ENCODE peak calls at places on chromosomes 7 and 10, in nine cellular contexts. One of them, this sample, is unnamed.

GRCh38 chr10:77926566-77927342 is at the start of gene DLG5:
- DNase-seq in breast epithelium: peak; percentile 74
- DNase-seq in lower lobe of right lung: peak; percentile 74
- DNase-seq in fibroblast of lung: peak; percentile 61
- DNase-seq in fibroblast of the aortic adventitia: peak; percentile 55
- DNase-seq in MM.1S: peak; percentile 46
- DNase-seq in HL-60: no peak
- DNase-seq in cardiac muscle cell: peak; percentile 76
- DNase-seq in mucosa of descending colon: peak; percentile 75
- DNase-seq in this sample: peak; percentile 50

GRCh38 chr7:142939226-142939910 is at the start of gene LLCFC1:
- DNase-seq in breast epithelium: no peak
- DNase-seq in lower lobe of right lung: no peak
- DNase-seq in fibroblast of lung: no peak
- DNase-seq in fibroblast of the aortic adventitia: no peak
- DNase-seq in MM.1S: no peak
- DNase-seq in HL-60: no peak
- DNase-seq in cardiac muscle cell: no peak
- DNase-seq in mucosa of descending colon: peak; percentile 7
- DNase-seq in this sample: no peak

GRCh38 chr7:151039850-151040548 is 8.3 kb upstream of the ASIC3 start:
- DNase-seq in breast epithelium: no peak
- DNase-seq in lower lobe of right lung: no peak
- DNase-seq in fibroblast of lung: no peak
- DNase-seq in fibroblast of the aortic adventitia: no peak
- DNase-seq in MM.1S: no peak
- DNase-seq in HL-60: no peak
- DNase-seq in cardiac muscle cell: no peak
- DNase-seq in mucosa of descending colon: no peak
- DNase-seq in this sample: no peak

GRCh38 chr7:152674860-152675760 is 831 bp downstream of the XRCC2 start:
- DNase-seq in breast epithelium: no peak
- DNase-seq in lower lobe of right lung: no peak
- DNase-seq in fibroblast of lung: peak; percentile 67
- DNase-seq in fibroblast of the aortic adventitia: peak; percentile 9
- DNase-seq in MM.1S: peak; percentile 53
- DNase-seq in HL-60: no peak
- DNase-seq in cardiac muscle cell: peak; percentile 66
- DNase-seq in mucosa of descending colon: peak; percentile 4
- DNase-seq in this sample: no peak

GRCh38 chr10:120217736-120218135 is 239.3 kb upstream of the PLPP4 start:
- DNase-seq in breast epithelium: no peak
- DNase-seq in lower lobe of right lung: no peak
- DNase-seq in fibroblast of lung: no peak
- DNase-seq in fibroblast of the aortic adventitia: no peak
- DNase-seq in MM.1S: no peak
- DNase-seq in HL-60: no peak
- DNase-seq in cardiac muscle cell: no peak
- DNase-seq in mucosa of descending colon: no peak
- DNase-seq in this sample: no peak

GRCh38 chr7:129774871-129775694 is 163.6 kb downstream of the NRF1 start:
- DNase-seq in breast epithelium: no peak
- DNase-seq in lower lobe of right lung: no peak
- DNase-seq in fibroblast of lung: no peak
- DNase-seq in fibroblast of the aortic adventitia: no peak
- DNase-seq in MM.1S: no peak
- DNase-seq in HL-60: no peak
- DNase-seq in cardiac muscle cell: no peak
- DNase-seq in mucosa of descending colon: no peak
- DNase-seq in this sample: no peak

GRCh38 chr7:2903686-2904162 is 59.6 kb upstream of the GNA12 start:
- DNase-seq in breast epithelium: no peak
- DNase-seq in lower lobe of right lung: no peak
- DNase-seq in fibroblast of lung: no peak
- DNase-seq in fibroblast of the aortic adventitia: no peak
- DNase-seq in MM.1S: no peak
- DNase-seq in HL-60: no peak
- DNase-seq in cardiac muscle cell: peak; percentile 56
- DNase-seq in mucosa of descending colon: no peak
- DNase-seq in this sample: no peak

GRCh38 chr10:102802920-102803534 is 34.2 kb downstream of the CYP17A1 start:
- DNase-seq in breast epithelium: no peak
- DNase-seq in lower lobe of right lung: no peak
- DNase-seq in fibroblast of lung: peak; percentile 81
- DNase-seq in fibroblast of the aortic adventitia: peak; percentile 98
- DNase-seq in MM.1S: no peak
- DNase-seq in HL-60: no peak
- DNase-seq in cardiac muscle cell: peak; percentile 89
- DNase-seq in mucosa of descending colon: no peak
- DNase-seq in this sample: no peak

GRCh38 chr10:114771749-114772148 is 49.8 kb upstream of the FHIP2A start:
- DNase-seq in breast epithelium: no peak
- DNase-seq in lower lobe of right lung: no peak
- DNase-seq in fibroblast of lung: no peak
- DNase-seq in fibroblast of the aortic adventitia: no peak
- DNase-seq in MM.1S: no peak
- DNase-seq in HL-60: no peak
- DNase-seq in cardiac muscle cell: no peak
- DNase-seq in mucosa of descending colon: no peak
- DNase-seq in this sample: no peak

GRCh38 chr7:158187055-158187770 is 400.4 kb downstream of the PTPRN2 start:
- DNase-seq in breast epithelium: no peak
- DNase-seq in lower lobe of right lung: no peak
- DNase-seq in fibroblast of lung: no peak
- DNase-seq in fibroblast of the aortic adventitia: no peak
- DNase-seq in MM.1S: no peak
- DNase-seq in HL-60: no peak
- DNase-seq in cardiac muscle cell: no peak
- DNase-seq in mucosa of descending colon: no peak
- DNase-seq in this sample: no peak

GRCh38 chr10:19014034-19014433 is 34.6 kb upstream of the MALRD1 start:
- DNase-seq in breast epithelium: no peak
- DNase-seq in lower lobe of right lung: no peak
- DNase-seq in fibroblast of lung: peak; percentile 98
- DNase-seq in fibroblast of the aortic adventitia: peak; percentile 86
- DNase-seq in MM.1S: no peak
- DNase-seq in HL-60: no peak
- DNase-seq in cardiac muscle cell: peak; percentile 2
- DNase-seq in mucosa of descending colon: no peak
- DNase-seq in this sample: no peak

GRCh38 chr7:34263168-34263567 is 357.8 kb downstream of the BMPER start:
- DNase-seq in breast epithelium: no peak
- DNase-seq in lower lobe of right lung: no peak
- DNase-seq in fibroblast of lung: no peak
- DNase-seq in fibroblast of the aortic adventitia: no peak
- DNase-seq in MM.1S: no peak
- DNase-seq in HL-60: no peak
- DNase-seq in cardiac muscle cell: no peak
- DNase-seq in mucosa of descending colon: no peak
- DNase-seq in this sample: no peak

GRCh38 chr7:129341838-129342806 is 92.1 kb upstream of the STRIP2 start:
- DNase-seq in breast epithelium: no peak
- DNase-seq in lower lobe of right lung: no peak
- DNase-seq in fibroblast of lung: no peak
- DNase-seq in fibroblast of the aortic adventitia: no peak
- DNase-seq in MM.1S: no peak
- DNase-seq in HL-60: no peak
- DNase-seq in cardiac muscle cell: no peak
- DNase-seq in mucosa of descending colon: no peak
- DNase-seq in this sample: no peak

GRCh38 chr7:79984210-79984609 is 150.4 kb upstream of the GNAI1 start:
- DNase-seq in breast epithelium: no peak
- DNase-seq in lower lobe of right lung: no peak
- DNase-seq in fibroblast of lung: no peak
- DNase-seq in fibroblast of the aortic adventitia: peak; percentile 63
- DNase-seq in MM.1S: no peak
- DNase-seq in HL-60: no peak
- DNase-seq in cardiac muscle cell: no peak
- DNase-seq in mucosa of descending colon: no peak
- DNase-seq in this sample: no peak

GRCh38 chr10:69317175-69318086 is 39.1 kb downstream of the HK1 start:
- DNase-seq in breast epithelium: no peak
- DNase-seq in lower lobe of right lung: no peak
- DNase-seq in fibroblast of lung: no peak
- DNase-seq in fibroblast of the aortic adventitia: no peak
- DNase-seq in MM.1S: no peak
- DNase-seq in HL-60: no peak
- DNase-seq in cardiac muscle cell: no peak
- DNase-seq in mucosa of descending colon: peak; percentile 66
- DNase-seq in this sample: no peak

GRCh38 chr7:112449353-112449752 is 907 bp upstream of the IFRD1 start:
- DNase-seq in breast epithelium: no peak
- DNase-seq in lower lobe of right lung: no peak
- DNase-seq in fibroblast of lung: no peak
- DNase-seq in fibroblast of the aortic adventitia: peak; percentile 29
- DNase-seq in MM.1S: no peak
- DNase-seq in HL-60: no peak
- DNase-seq in cardiac muscle cell: no peak
- DNase-seq in mucosa of descending colon: peak; percentile 67
- DNase-seq in this sample: no peak

GRCh38 chr10:48251525-48252353 is 22.8 kb downstream of the FRMPD2 start:
- DNase-seq in breast epithelium: no peak
- DNase-seq in lower lobe of right lung: no peak
- DNase-seq in fibroblast of lung: no peak
- DNase-seq in fibroblast of the aortic adventitia: no peak
- DNase-seq in MM.1S: no peak
- DNase-seq in HL-60: no peak
- DNase-seq in cardiac muscle cell: no peak
- DNase-seq in mucosa of descending colon: peak; percentile 23
- DNase-seq in this sample: no peak

GRCh38 chr7:45092100-45092930 is 3.5 kb upstream of the NACAD start:
- DNase-seq in breast epithelium: no peak
- DNase-seq in lower lobe of right lung: no peak
- DNase-seq in fibroblast of lung: peak; percentile 8
- DNase-seq in fibroblast of the aortic adventitia: peak; percentile 38
- DNase-seq in MM.1S: no peak
- DNase-seq in HL-60: no peak
- DNase-seq in cardiac muscle cell: no peak
- DNase-seq in mucosa of descending colon: no peak
- DNase-seq in this sample: no peak

GRCh38 chr7:100398239-100398638 is 25.0 kb downstream of the PILRA start:
- DNase-seq in breast epithelium: no peak
- DNase-seq in lower lobe of right lung: no peak
- DNase-seq in fibroblast of lung: no peak
- DNase-seq in fibroblast of the aortic adventitia: no peak
- DNase-seq in MM.1S: no peak
- DNase-seq in HL-60: no peak
- DNase-seq in cardiac muscle cell: no peak
- DNase-seq in mucosa of descending colon: no peak
- DNase-seq in this sample: peak; percentile 19

GRCh38 chr7:100400041-100400440 is 26.8 kb downstream of the PILRA start:
- DNase-seq in breast epithelium: no peak
- DNase-seq in lower lobe of right lung: no peak
- DNase-seq in fibroblast of lung: no peak
- DNase-seq in fibroblast of the aortic adventitia: no peak
- DNase-seq in MM.1S: no peak
- DNase-seq in HL-60: no peak
- DNase-seq in cardiac muscle cell: no peak
- DNase-seq in mucosa of descending colon: no peak
- DNase-seq in this sample: no peak

GRCh38 chr7:100401811-100402210 is 26.7 kb downstream of the ZCWPW1 start:
- DNase-seq in breast epithelium: no peak
- DNase-seq in lower lobe of right lung: no peak
- DNase-seq in fibroblast of lung: no peak
- DNase-seq in fibroblast of the aortic adventitia: no peak
- DNase-seq in MM.1S: no peak
- DNase-seq in HL-60: no peak
- DNase-seq in cardiac muscle cell: no peak
- DNase-seq in mucosa of descending colon: no peak
- DNase-seq in this sample: no peak

GRCh38 chr7:100402241-100402640 is 26.3 kb downstream of the ZCWPW1 start:
- DNase-seq in breast epithelium: no peak
- DNase-seq in lower lobe of right lung: no peak
- DNase-seq in fibroblast of lung: no peak
- DNase-seq in fibroblast of the aortic adventitia: no peak
- DNase-seq in MM.1S: no peak
- DNase-seq in HL-60: no peak
- DNase-seq in cardiac muscle cell: no peak
- DNase-seq in mucosa of descending colon: no peak
- DNase-seq in this sample: no peak

GRCh38 chr7:100400656-100401055 is 27.4 kb downstream of the PILRA start:
- DNase-seq in breast epithelium: no peak
- DNase-seq in lower lobe of right lung: no peak
- DNase-seq in fibroblast of lung: no peak
- DNase-seq in fibroblast of the aortic adventitia: no peak
- DNase-seq in MM.1S: no peak
- DNase-seq in HL-60: no peak
- DNase-seq in cardiac muscle cell: no peak
- DNase-seq in mucosa of descending colon: no peak
- DNase-seq in this sample: peak; percentile 56
- TF ChIP-seq CTCF in breast epithelium: no peak
- TF ChIP-seq CTCF in lower lobe of right lung: no peak
- TF ChIP-seq CTCF in fibroblast of lung: no peak
- TF ChIP-seq CTCF in fibroblast of the aortic adventitia: no peak
- TF ChIP-seq CTCF in MM.1S: peak; percentile 8
- TF ChIP-seq CTCF in HL-60: no peak
- TF ChIP-seq CTCF in cardiac muscle cell: peak; percentile 12
- TF ChIP-seq CTCF in mucosa of descending colon: no peak
- TF ChIP-seq CTCF in this sample: no peak

DNA sequence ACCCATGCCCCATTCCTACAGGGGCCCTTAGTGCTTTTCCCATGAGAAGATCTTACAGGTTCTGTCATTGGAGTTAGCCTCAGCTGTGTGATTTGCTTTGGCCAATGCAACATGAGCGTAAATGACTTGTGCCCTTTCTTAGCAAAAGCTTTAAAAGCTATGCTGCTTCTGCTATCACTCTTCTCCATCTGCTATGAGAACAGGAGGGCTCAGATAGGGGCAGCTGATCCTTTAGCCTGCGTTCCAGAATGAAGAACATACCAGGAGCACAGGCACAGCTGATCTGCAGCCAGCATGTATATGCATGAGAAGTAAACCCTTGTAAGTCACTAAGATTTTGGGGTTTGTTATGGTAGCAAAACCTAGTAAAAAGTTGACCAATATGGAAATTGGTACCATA is 218.2 kb downstream of the SH2D4B start:
- DNase-seq in breast epithelium: no peak
- DNase-seq in lower lobe of right lung: no peak
- DNase-seq in fibroblast of lung: no peak
- DNase-seq in fibroblast of the aortic adventitia: no peak
- DNase-seq in MM.1S: no peak
- DNase-seq in HL-60: no peak
- DNase-seq in cardiac muscle cell: no peak
- DNase-seq in mucosa of descending colon: no peak
- DNase-seq in this sample: no peak
- TF ChIP-seq CTCF in breast epithelium: no peak
- TF ChIP-seq CTCF in lower lobe of right lung: no peak
- TF ChIP-seq CTCF in fibroblast of lung: no peak
- TF ChIP-seq CTCF in fibroblast of the aortic adventitia: no peak
- TF ChIP-seq CTCF in MM.1S: no peak
- TF ChIP-seq CTCF in HL-60: no peak
- TF ChIP-seq CTCF in cardiac muscle cell: no peak
- TF ChIP-seq CTCF in mucosa of descending colon: no peak
- TF ChIP-seq CTCF in this sample: no peak

GRCh38 chr10:70761031-70761601 is 24.1 kb downstream of the TBATA start:
- DNase-seq in breast epithelium: no peak
- DNase-seq in lower lobe of right lung: peak; percentile 41
- DNase-seq in fibroblast of lung: peak; percentile 42
- DNase-seq in fibroblast of the aortic adventitia: no peak
- DNase-seq in MM.1S: no peak
- DNase-seq in HL-60: no peak
- DNase-seq in cardiac muscle cell: peak; percentile 54
- DNase-seq in mucosa of descending colon: no peak
- DNase-seq in this sample: peak; percentile 43
- TF ChIP-seq CTCF in breast epithelium: no peak
- TF ChIP-seq CTCF in lower lobe of right lung: no peak
- TF ChIP-seq CTCF in fibroblast of lung: no peak
- TF ChIP-seq CTCF in fibroblast of the aortic adventitia: no peak
- TF ChIP-seq CTCF in MM.1S: no peak
- TF ChIP-seq CTCF in HL-60: no peak
- TF ChIP-seq CTCF in cardiac muscle cell: peak; percentile 41
- TF ChIP-seq CTCF in mucosa of descending colon: no peak
- TF ChIP-seq CTCF in this sample: no peak

GRCh38 chr10:43785252-43785651 is 136.6 kb upstream of the ZNF32 start:
- DNase-seq in breast epithelium: no peak
- DNase-seq in lower lobe of right lung: no peak
- DNase-seq in fibroblast of lung: no peak
- DNase-seq in fibroblast of the aortic adventitia: no peak
- DNase-seq in MM.1S: peak; percentile 27
- DNase-seq in HL-60: no peak
- DNase-seq in cardiac muscle cell: peak; percentile 51
- DNase-seq in mucosa of descending colon: no peak
- DNase-seq in this sample: no peak
- TF ChIP-seq CTCF in breast epithelium: no peak
- TF ChIP-seq CTCF in lower lobe of right lung: peak; percentile 11
- TF ChIP-seq CTCF in fibroblast of lung: no peak
- TF ChIP-seq CTCF in fibroblast of the aortic adventitia: peak; percentile 21
- TF ChIP-seq CTCF in MM.1S: peak; percentile 20
- TF ChIP-seq CTCF in HL-60: no peak
- TF ChIP-seq CTCF in cardiac muscle cell: peak; percentile 29
- TF ChIP-seq CTCF in mucosa of descending colon: no peak
- TF ChIP-seq CTCF in this sample: no peak

This sample was measured in endothelial cell.